ENCODE peak calls at places on chromosome 20, in four cellular contexts. R is activated T-helper 1 cell treated with anti-CD3 and anti-CD28 coated beads, Interleukin-12 subunit alpha, Interleukin-12 subunit beta, Interleukin-2, Interleukin-4 antibody, amounts not matched to agents 30 ng/mL and 10 ng/mL and 1 ng/mL, durations not matched to agents 14 hours and 24 hours and 36 hours; K is iris pigment epithelial cell; Q is HFF-Myc. E is an unnamed sample.

GRCh38 chr20:62818592-62819493 is 2.0 kb downstream of the COL9A3 start:
- DNase-seq in R (no peak), K (no peak), Q (no peak), E (no peak)

GRCh38 chr20:3686867-3687321 is 5.1 kb upstream of the ADAM33 start:
- DNase-seq in R (no peak), K (peak), Q (peak), E (peak)

GRCh38 chr20:11677445-11678235 is 240.1 kb upstream of the BTBD3 start:
- DNase-seq in R (no peak), K (no peak), Q (no peak), E (no peak)

GRCh38 chr20:56924976-56925695 is 296.0 kb downstream of the TFAP2C start:
- DNase-seq in R (no peak), K (no peak), Q (no peak), E (no peak)

GRCh38 chr20:4384961-4385360 is 336.7 kb upstream of the PRND start:
- DNase-seq in R (no peak), K (no peak), Q (no peak), E (no peak)

GRCh38 chr20:5658897-5659296 is 91.3 kb upstream of the SHLD1 start:
- DNase-seq in R (no peak), K (peak), Q (no peak), E (peak)

GRCh38 chr20:53712212-53712977 is 118.8 kb upstream of the ZNF217 start:
- DNase-seq in R (no peak), K (no peak), Q (no peak), E (no peak)

GRCh38 chr20:47727170-47727880 is 58.0 kb downstream of the SULF2 start:
- DNase-seq in R (peak), K (no peak), Q (no peak), E (no peak)

GRCh38 chr20:62704341-62704948 is 4.2 kb upstream of the NTSR1 start:
- DNase-seq in R (no peak), K (peak), Q (peak), E (peak)

GRCh38 chr20:57404419-57405072 is 13.3 kb downstream of the RBM38 start:
- DNase-seq in R (no peak), K (no peak), Q (no peak), E (no peak)

GRCh38 chr20:50636601-50637539 is 54.5 kb downstream of the RIPOR3 start:
- DNase-seq in R (no peak), K (peak), Q (no peak), E (no peak)

GRCh38 chr20:14360386-14360785 is 23.0 kb upstream of the FLRT3 start:
- DNase-seq in R (no peak), K (no peak), Q (no peak), E (no peak)

GRCh38 chr20:18956878-18957277 is 143.3 kb downstream of the SCP2D1 start:
- DNase-seq in R (no peak), K (no peak), Q (no peak), E (no peak)

GRCh38 chr20:52180167-52180840 is 11.3 kb downstream of the ZFP64 start:
- DNase-seq in R (no peak), K (no peak), Q (no peak), E (no peak)

GRCh38 chr20:31572042-31572700 is 32.9 kb upstream of the ID1 start:
- DNase-seq in R (no peak), K (no peak), Q (no peak), E (no peak)

GRCh38 chr20:62500237-62500864 is 24.6 kb upstream of the GATA5 start:
- DNase-seq in R (peak), K (peak), Q (no peak), E (peak)

GRCh38 chr20:33279261-33279910 is 3.6 kb upstream of the BPIFB1 start:
- DNase-seq in R (no peak), K (no peak), Q (no peak), E (no peak)

GRCh38 chr20:5522422-5522821 is 205.7 kb upstream of the PROKR2 start:
- DNase-seq in R (no peak), K (no peak), Q (no peak), E (no peak)

GRCh38 chr20:10316582-10316981 is 98.0 kb downstream of the SNAP25 start:
- DNase-seq in R (no peak), K (no peak), Q (no peak), E (no peak)

GRCh38 chr20:36919715-36920333 is 31.7 kb downstream of the SAMHD1 start:
- DNase-seq in R (peak), K (peak), Q (peak), E (peak)

GRCh38 chr20:43923917-43924316 is 9.3 kb downstream of the TOX2 start:
- DNase-seq in R (no peak), K (no peak), Q (no peak), E (no peak)

GRCh38 chr20:6707231-6707870 is 60.1 kb upstream of the BMP2 start:
- DNase-seq in R (no peak), K (peak), Q (no peak), E (peak)

GRCh38 chr20:2005359-2005758 is 11.5 kb upstream of the PDYN start:
- DNase-seq in R (no peak), K (peak), Q (no peak), E (no peak)

GRCh38 chr20:37500311-37500710 is 20.7 kb upstream of the NNAT start:
- DNase-seq in R (no peak), K (no peak), Q (no peak), E (no peak)

E was measured in astrocyte.